ENCODE peak calls at places on chromosomes 6 and 20, in ten cellular contexts. Y, D, A, U, K, H, P, Q, E and V are unnamed samples.

GRCh38 chr6:56756791-56757582 is 114.3 kb upstream of the DST start:
- DNase-seq in Y (no peak), D (no peak), A (no peak), U (no peak), K (no peak), H (no peak), P (no peak), Q (no peak), E (no peak), V (no peak)

GRCh38 chr20:5848711-5849505 is 98.7 kb downstream of the SHLD1 start:
- DNase-seq in Y (no peak), D (no peak), A (no peak), U (no peak), K (no peak), H (no peak), P (no peak), Q (no peak), E (no peak), V (no peak)

GRCh38 chr6:154297210-154297609 is 59.4 kb downstream of the IPCEF1 start:
- DNase-seq in Y (no peak), D (no peak), A (no peak), U (no peak), K (no peak), H (no peak), P (no peak), Q (no peak), E (no peak), V (no peak)

GRCh38 chr6:53301801-53302537 is 46.8 kb downstream of the ELOVL5 start:
- DNase-seq in Y (no peak), D (no peak), A (no peak), U (no peak), K (no peak), H (no peak), P (no peak), Q (no peak), E (no peak), V (peak)

GRCh38 chr6:121143476-121143875 is 190.8 kb downstream of the TBC1D32 start:
- DNase-seq in Y (no peak), D (no peak), A (no peak), U (no peak), K (no peak), H (no peak), P (no peak), Q (no peak), E (no peak), V (no peak)

GRCh38 chr20:5843054-5843731 is 93.0 kb downstream of the SHLD1 start:
- DNase-seq in Y (no peak), D (no peak), A (no peak), U (no peak), K (no peak), H (no peak), P (no peak), Q (no peak), E (no peak), V (no peak)

GRCh38 chr20:15619341-15619740 is 953.9 kb downstream of the KIF16B start:
- DNase-seq in Y (no peak), D (no peak), A (no peak), U (no peak), K (no peak), H (no peak), P (no peak), Q (no peak), E (no peak), V (no peak)

GRCh38 chr6:151313060-151313459 is 73.3 kb downstream of the AKAP12 start:
- DNase-seq in Y (no peak), D (no peak), A (no peak), U (no peak), K (no peak), H (no peak), P (no peak), Q (no peak), E (no peak), V (peak)

GRCh38 chr6:169070506-169071176 is 183.0 kb downstream of the THBS2 start:
- DNase-seq in Y (peak), D (peak), A (no peak), U (peak), K (no peak), H (peak), P (peak), Q (peak), E (peak), V (peak)

GRCh38 chr6:13194852-13195251 is 133.5 kb downstream of the TBC1D7 start:
- DNase-seq in Y (peak), D (peak), A (peak), U (peak), K (no peak), H (peak), P (peak), Q (peak), E (no peak), V (peak)

GRCh38 chr6:15299430-15300131 is 53.7 kb downstream of the JARID2 start:
- DNase-seq in Y (peak), D (peak), A (peak), U (peak), K (no peak), H (no peak), P (peak), Q (no peak), E (no peak), V (peak)

GRCh38 chr6:151962246-151962846 is 154.9 kb downstream of the ESR1 start:
- DNase-seq in Y (no peak), D (no peak), A (no peak), U (no peak), K (no peak), H (no peak), P (no peak), Q (no peak), E (no peak), V (peak)

GRCh38 chr6:167515873-167516507 is 191.1 kb downstream of the TTLL2 start:
- DNase-seq in Y (no peak), D (no peak), A (no peak), U (no peak), K (no peak), H (no peak), P (no peak), Q (no peak), E (no peak), V (no peak)

GRCh38 chr6:160750276-160750689 is 48.2 kb downstream of the PLG start:
- DNase-seq in Y (no peak), D (no peak), A (peak), U (no peak), K (no peak), H (peak), P (no peak), Q (peak), E (no peak), V (peak)

GRCh38 chr20:34300809-34301586 is 2.2 kb downstream of the AHCY start:
- DNase-seq in Y (peak), D (no peak), A (no peak), U (no peak), K (no peak), H (no peak), P (no peak), Q (no peak), E (no peak), V (peak)

GRCh38 chr6:39843305-39844020 is 51.3 kb downstream of the DAAM2 start:
- DNase-seq in Y (no peak), D (no peak), A (no peak), U (no peak), K (no peak), H (peak), P (no peak), Q (peak), E (no peak), V (no peak)

GRCh38 chr6:156423075-156423474 is 354.1 kb upstream of the ARID1B start:
- DNase-seq in Y (no peak), D (no peak), A (no peak), U (no peak), K (no peak), H (no peak), P (no peak), Q (no peak), E (no peak), V (no peak)

GRCh38 chr6:83343121-83343520 is 87.7 kb downstream of the ME1 start:
- DNase-seq in Y (no peak), D (no peak), A (no peak), U (no peak), K (no peak), H (no peak), P (no peak), Q (no peak), E (no peak), V (no peak)

GRCh38 chr20:48453477-48454093 is 374.2 kb downstream of the PREX1 start:
- DNase-seq in Y (no peak), D (no peak), A (no peak), U (no peak), K (no peak), H (no peak), P (no peak), Q (no peak), E (no peak), V (no peak)

GRCh38 chr20:32227744-32228688 is 20.3 kb downstream of the POFUT1 start:
- DNase-seq in Y (peak), D (no peak), A (no peak), U (no peak), K (no peak), H (no peak), P (peak), Q (no peak), E (no peak), V (no peak)

GRCh38 chr20:51412333-51412761 is 130.2 kb downstream of the NFATC2 start:
- DNase-seq in Y (no peak), D (no peak), A (no peak), U (no peak), K (peak), H (no peak), P (no peak), Q (no peak), E (peak), V (no peak)

GRCh38 chr6:129368970-129369369 is 341.0 kb downstream of the ARHGAP18 start:
- DNase-seq in Y (no peak), D (no peak), A (no peak), U (no peak), K (no peak), H (no peak), P (no peak), Q (no peak), E (no peak), V (no peak)

GRCh38 chr6:73121421-73121993 is 103.8 kb downstream of the KHDC1L start:
- DNase-seq in Y (no peak), D (no peak), A (no peak), U (no peak), K (no peak), H (no peak), P (no peak), Q (no peak), E (no peak), V (no peak)

GRCh38 chr6:36691011-36691410 is 6.6 kb upstream of the RAB44 start:
- DNase-seq in Y (no peak), D (no peak), A (no peak), U (no peak), K (no peak), H (no peak), P (no peak), Q (no peak), E (no peak), V (no peak)

GRCh38 chr6:106512048-106512957 is 117.0 kb downstream of the RTN4IP1 start:
- DNase-seq in Y (peak), D (peak), A (no peak), U (peak), K (peak), H (no peak), P (peak), Q (peak), E (peak), V (peak)

GRCh38 chr20:37690626-37691369 is 3.0 kb upstream of the CTNNBL1 start:
- DNase-seq in Y (no peak), D (no peak), A (no peak), U (no peak), K (no peak), H (no peak), P (no peak), Q (no peak), E (no peak), V (no peak)

GRCh38 chr6:43120938-43121913 is 45.1 kb downstream of the PTK7 start:
- DNase-seq in Y (no peak), D (peak), A (no peak), U (peak), K (no peak), H (peak), P (peak), Q (peak), E (peak), V (no peak)

GRCh38 chr6:14211596-14211961 is 94.0 kb downstream of the CD83 start:
- DNase-seq in Y (peak), D (peak), A (peak), U (peak), K (peak), H (no peak), P (peak), Q (no peak), E (no peak), V (peak)

GRCh38 chr6:119445666-119446622 is 96.4 kb upstream of the MAN1A1 start:
- DNase-seq in Y (no peak), D (no peak), A (peak), U (no peak), K (no peak), H (no peak), P (no peak), Q (no peak), E (no peak), V (no peak)

GRCh38 chr6:156109713-156110112 is 654.1 kb upstream of the NOX3 start:
- DNase-seq in Y (no peak), D (no peak), A (no peak), U (no peak), K (no peak), H (no peak), P (no peak), Q (no peak), E (no peak), V (no peak)

GRCh38 chr6:76162811-76163210 is 90.3 kb upstream of the IMPG1 start:
- DNase-seq in Y (no peak), D (no peak), A (no peak), U (no peak), K (no peak), H (no peak), P (no peak), Q (no peak), E (no peak), V (no peak)

GRCh38 chr6:2999005-2999620 is 581 bp upstream of the NQO2 start:
- DNase-seq in Y (no peak), D (no peak), A (no peak), U (peak), K (no peak), H (no peak), P (peak), Q (peak), E (peak), V (peak)

GRCh38 chr6:28137458-28138020 is 4.1 kb upstream of the ZKSCAN8 start:
- DNase-seq in Y (no peak), D (no peak), A (peak), U (no peak), K (no peak), H (no peak), P (no peak), Q (no peak), E (no peak), V (no peak)

GRCh38 chr6:53960311-53960710 is 150.9 kb upstream of the MLIP start:
- DNase-seq in Y (no peak), D (no peak), A (no peak), U (no peak), K (no peak), H (no peak), P (no peak), Q (no peak), E (no peak), V (no peak)

DNA sequence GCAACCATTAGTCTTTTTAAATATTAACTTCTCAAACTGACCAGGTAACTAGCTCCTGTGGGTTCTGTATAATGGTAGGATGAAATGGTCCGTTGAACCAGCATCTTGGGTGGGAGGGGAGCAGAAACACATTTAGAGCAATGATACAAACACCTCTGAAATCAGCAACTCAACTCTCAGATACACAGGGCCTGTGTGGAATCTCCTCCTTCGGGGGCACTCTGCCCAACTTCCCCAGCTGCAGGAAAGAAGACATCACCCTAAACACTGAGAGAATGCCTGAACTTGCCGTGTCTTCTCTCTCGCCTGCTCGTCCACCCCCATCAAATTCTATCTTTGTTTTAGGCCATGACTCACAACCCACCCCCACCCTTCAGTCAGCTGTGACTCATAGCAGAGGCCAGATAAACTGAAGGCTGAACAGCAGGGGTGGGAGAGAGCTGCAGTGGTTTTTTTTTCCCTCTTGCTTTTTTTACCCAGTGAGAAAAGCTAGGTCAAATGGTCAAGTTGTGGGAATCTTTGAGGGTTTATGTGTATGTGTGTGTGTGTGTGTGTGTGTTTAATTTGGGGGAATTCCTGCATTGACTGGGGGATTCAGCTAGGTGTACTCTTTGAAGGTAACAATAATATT is 593.4 kb upstream of the JAG1 start:
- DNase-seq in Y (peak), D (no peak), A (peak), U (peak), K (no peak), H (peak), P (no peak), Q (peak), E (no peak), V (peak)
- TF ChIP-seq POLR2A in Y (no peak), D (no peak), A (no peak), U (no peak), K (no peak), H (no peak), P (no peak), Q (no peak), E (no peak), V (no peak)

GRCh38 chr6:111653961-111654360 is 48.3 kb upstream of the TRAF3IP2 start:
- DNase-seq in Y (no peak), D (no peak), A (no peak), U (no peak), K (no peak), H (no peak), P (no peak), Q (no peak), E (no peak), V (no peak)

GRCh38 chr6:111653434-111653833 is 47.8 kb upstream of the TRAF3IP2 start:
- DNase-seq in Y (no peak), D (no peak), A (no peak), U (no peak), K (no peak), H (no peak), P (no peak), Q (no peak), E (no peak), V (no peak)

GRCh38 chr6:111648100-111648499 is 42.4 kb upstream of the TRAF3IP2 start:
- DNase-seq in Y (no peak), D (peak), A (no peak), U (no peak), K (no peak), H (no peak), P (no peak), Q (no peak), E (no peak), V (no peak)

GRCh38 chr6:111650049-111650448 is 44.4 kb upstream of the TRAF3IP2 start:
- DNase-seq in Y (no peak), D (no peak), A (no peak), U (no peak), K (no peak), H (no peak), P (no peak), Q (no peak), E (no peak), V (no peak)

DNA sequence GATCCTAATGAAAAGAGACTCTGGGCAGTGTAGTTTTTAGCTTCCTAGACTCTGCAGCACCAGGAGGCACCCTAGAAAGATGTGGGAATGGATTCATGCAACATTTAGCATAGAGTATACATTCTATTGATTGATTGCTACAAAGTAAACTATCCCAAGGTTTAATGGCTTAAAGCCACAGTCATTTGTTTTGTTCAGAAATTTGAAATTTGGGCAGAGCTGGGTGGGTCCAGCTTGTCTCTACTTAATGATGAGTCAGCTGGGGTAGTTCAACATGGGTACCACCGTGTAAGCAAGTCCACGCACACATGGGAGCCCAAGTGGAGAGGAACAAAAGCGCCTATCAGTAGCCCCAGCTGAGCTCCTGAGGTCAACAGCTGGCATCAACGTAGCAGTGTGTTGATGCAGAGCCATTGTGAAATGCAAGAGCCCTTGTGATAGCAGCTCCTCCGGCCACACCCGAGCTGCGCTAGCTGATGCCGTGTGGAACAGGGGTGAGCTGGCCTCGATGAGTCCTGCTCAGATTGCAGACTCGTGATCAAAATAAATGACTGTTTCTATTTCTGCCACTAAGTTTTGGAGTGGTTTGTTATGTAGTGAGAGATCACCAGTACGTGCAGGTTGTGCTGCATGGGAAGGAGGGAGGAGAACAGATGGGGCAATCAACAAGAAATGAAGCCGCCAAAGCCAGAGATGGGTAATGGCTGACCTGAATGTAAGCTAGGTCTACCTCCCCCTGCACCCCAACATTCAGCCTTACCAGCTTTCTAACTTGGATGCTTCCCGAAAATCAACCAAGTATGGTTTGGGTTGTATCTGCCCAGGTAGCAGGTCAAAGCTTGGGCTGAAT is 45.7 kb upstream of the TRAF3IP2 start:
- DNase-seq in Y (no peak), D (no peak), A (no peak), U (no peak), K (peak), H (no peak), P (no peak), Q (no peak), E (no peak), V (no peak)
- TF ChIP-seq POLR2A in Y (no peak), D (no peak), A (no peak), U (no peak), K (no peak), H (no peak), P (no peak), Q (no peak), E (no peak), V (no peak)

GRCh38 chr6:33712914-33713313 is 1.4 kb upstream of the UQCC2 start:
- DNase-seq in Y (no peak), D (no peak), A (no peak), U (no peak), K (no peak), H (no peak), P (no peak), Q (no peak), E (no peak), V (no peak)

GRCh38 chr6:33710296-33711121 is 991 bp downstream of the UQCC2 start:
- DNase-seq in Y (no peak), D (no peak), A (peak), U (no peak), K (no peak), H (no peak), P (no peak), Q (no peak), E (no peak), V (peak)

GRCh38 chr6:33709605-33710295 is 1.8 kb downstream of the UQCC2 start:
- DNase-seq in Y (no peak), D (no peak), A (no peak), U (no peak), K (no peak), H (no peak), P (no peak), Q (no peak), E (no peak), V (no peak)

GRCh38 chr6:33713786-33714185 is 2.3 kb upstream of the UQCC2 start:
- DNase-seq in Y (no peak), D (no peak), A (no peak), U (no peak), K (no peak), H (no peak), P (no peak), Q (no peak), E (no peak), V (no peak)

GRCh38 chr6:33711140-33712129 is at the start of gene UQCC2:
- DNase-seq in Y (peak), D (peak), A (peak), U (peak), K (peak), H (peak), P (peak), Q (peak), E (peak), V (peak)
- TF ChIP-seq POLR2A in Y (no peak), D (no peak), A (peak), U (peak), K (no peak), H (peak), P (peak), Q (peak), E (peak), V (peak)

GRCh38 chr20:1377341-1377871 is 15.4 kb downstream of the FKBP1A start:
- DNase-seq in Y (no peak), D (no peak), A (no peak), U (no peak), K (no peak), H (no peak), P (no peak), Q (no peak), E (no peak), V (no peak)
- TF ChIP-seq POLR2A in Y (no peak), D (no peak), A (no peak), U (no peak), K (no peak), H (no peak), P (no peak), Q (no peak), E (no peak), V (no peak)